ENCODE peak calls at places on chromosomes 13 and 19, in nine cellular contexts. One of them, this sample, is unnamed. For H3K27me3 and H3K9me3, the result is how much of the 10 kb centered on the place peaks cover.

GRCh38 chr19:40716031-40716654 is 543 bp downstream of the COQ8B start:
- DNase-seq in thoracic aorta: peak
- DNase-seq in lower lobe of right lung: no peak
- DNase-seq in CD8-positive, alpha-beta memory T cell: peak
- DNase-seq in psoas muscle: no peak
- DNase-seq in CD8-positive, alpha-beta T cell: peak
- DNase-seq in astrocyte: no peak
- DNase-seq in endothelial cell of umbilical vein: peak
- DNase-seq in gastrocnemius medialis: no peak
- DNase-seq in this sample: peak

GRCh38 chr13:34696296-34696695 is 245.8 kb upstream of the NBEA start:
- DNase-seq in astrocyte: no peak
- DNase-seq in CD8-positive, alpha-beta memory T cell: no peak
- DNase-seq in psoas muscle: no peak
- DNase-seq in gastrocnemius medialis: no peak
- DNase-seq in lower lobe of right lung: no peak
- DNase-seq in endothelial cell of umbilical vein: no peak
- DNase-seq in CD8-positive, alpha-beta T cell: no peak
- DNase-seq in thoracic aorta: no peak
- DNase-seq in this sample: no peak

GRCh38 chr19:4988770-4989251 is 19.9 kb downstream of the KDM4B start:
- DNase-seq in thoracic aorta: peak
- DNase-seq in CD8-positive, alpha-beta memory T cell: no peak
- DNase-seq in gastrocnemius medialis: no peak
- DNase-seq in psoas muscle: peak
- DNase-seq in endothelial cell of umbilical vein: no peak
- DNase-seq in astrocyte: peak
- DNase-seq in lower lobe of right lung: no peak
- DNase-seq in CD8-positive, alpha-beta T cell: no peak
- DNase-seq in this sample: peak

GRCh38 chr13:65378943-65379519 is 1851.1 kb downstream of the PCDH9 start:
- DNase-seq in thoracic aorta: no peak
- DNase-seq in CD8-positive, alpha-beta T cell: no peak
- DNase-seq in endothelial cell of umbilical vein: peak
- DNase-seq in gastrocnemius medialis: no peak
- DNase-seq in lower lobe of right lung: no peak
- DNase-seq in CD8-positive, alpha-beta memory T cell: no peak
- DNase-seq in astrocyte: peak
- DNase-seq in psoas muscle: no peak
- DNase-seq in this sample: no peak

GRCh38 chr13:105918842-105919741 is 616.4 kb downstream of the EFNB2 start:
- DNase-seq in endothelial cell of umbilical vein: peak
- DNase-seq in gastrocnemius medialis: no peak
- DNase-seq in lower lobe of right lung: no peak
- DNase-seq in astrocyte: peak
- DNase-seq in psoas muscle: no peak
- DNase-seq in thoracic aorta: no peak
- DNase-seq in CD8-positive, alpha-beta T cell: no peak
- DNase-seq in CD8-positive, alpha-beta memory T cell: no peak
- DNase-seq in this sample: peak

GRCh38 chr13:23544668-23545067 is 25.5 kb upstream of the TNFRSF19 start:
- DNase-seq in astrocyte: no peak
- DNase-seq in CD8-positive, alpha-beta T cell: no peak
- DNase-seq in CD8-positive, alpha-beta memory T cell: no peak
- DNase-seq in gastrocnemius medialis: no peak
- DNase-seq in psoas muscle: no peak
- DNase-seq in thoracic aorta: no peak
- DNase-seq in lower lobe of right lung: no peak
- DNase-seq in endothelial cell of umbilical vein: no peak
- DNase-seq in this sample: no peak

GRCh38 chr19:17836530-17836929 is 11.3 kb downstream of the JAK3 start:
- DNase-seq in CD8-positive, alpha-beta T cell: no peak
- DNase-seq in psoas muscle: no peak
- DNase-seq in lower lobe of right lung: no peak
- DNase-seq in CD8-positive, alpha-beta memory T cell: no peak
- DNase-seq in endothelial cell of umbilical vein: no peak
- DNase-seq in gastrocnemius medialis: no peak
- DNase-seq in astrocyte: no peak
- DNase-seq in thoracic aorta: no peak
- DNase-seq in this sample: no peak

GRCh38 chr13:44141213-44141724 is 232.4 kb upstream of the SERP2 start:
- DNase-seq in astrocyte: no peak
- DNase-seq in CD8-positive, alpha-beta T cell: no peak
- DNase-seq in gastrocnemius medialis: no peak
- DNase-seq in lower lobe of right lung: peak
- DNase-seq in endothelial cell of umbilical vein: no peak
- DNase-seq in CD8-positive, alpha-beta memory T cell: no peak
- DNase-seq in thoracic aorta: no peak
- DNase-seq in psoas muscle: no peak
- DNase-seq in this sample: no peak

GRCh38 chr13:109389456-109389855 is 396.9 kb downstream of the IRS2 start:
- DNase-seq in astrocyte: peak
- DNase-seq in thoracic aorta: no peak
- DNase-seq in CD8-positive, alpha-beta T cell: no peak
- DNase-seq in psoas muscle: no peak
- DNase-seq in CD8-positive, alpha-beta memory T cell: no peak
- DNase-seq in gastrocnemius medialis: no peak
- DNase-seq in endothelial cell of umbilical vein: no peak
- DNase-seq in lower lobe of right lung: no peak
- DNase-seq in this sample: no peak

GRCh38 chr13:114145722-114146121 is 13.3 kb upstream of the RASA3 start:
- DNase-seq in psoas muscle: no peak
- DNase-seq in CD8-positive, alpha-beta T cell: no peak
- DNase-seq in thoracic aorta: no peak
- DNase-seq in astrocyte: no peak
- DNase-seq in gastrocnemius medialis: no peak
- DNase-seq in lower lobe of right lung: no peak
- DNase-seq in endothelial cell of umbilical vein: no peak
- DNase-seq in CD8-positive, alpha-beta memory T cell: no peak
- DNase-seq in this sample: no peak

GRCh38 chr19:16436780-16437179 is 35.0 kb downstream of the EPS15L1 start:
- DNase-seq in lower lobe of right lung: no peak
- DNase-seq in endothelial cell of umbilical vein: no peak
- DNase-seq in psoas muscle: no peak
- DNase-seq in CD8-positive, alpha-beta T cell: no peak
- DNase-seq in astrocyte: no peak
- DNase-seq in thoracic aorta: no peak
- DNase-seq in gastrocnemius medialis: no peak
- DNase-seq in CD8-positive, alpha-beta memory T cell: no peak
- DNase-seq in this sample: no peak

GRCh38 chr13:96130818-96131217 is 40.9 kb downstream of the HS6ST3 start:
- DNase-seq in psoas muscle: no peak
- DNase-seq in gastrocnemius medialis: no peak
- DNase-seq in CD8-positive, alpha-beta memory T cell: no peak
- DNase-seq in lower lobe of right lung: no peak
- DNase-seq in CD8-positive, alpha-beta T cell: no peak
- DNase-seq in thoracic aorta: no peak
- DNase-seq in endothelial cell of umbilical vein: no peak
- DNase-seq in astrocyte: no peak
- DNase-seq in this sample: no peak

GRCh38 chr13:32881792-32882175 is 134.4 kb upstream of the KL start:
- DNase-seq in astrocyte: no peak
- DNase-seq in endothelial cell of umbilical vein: no peak
- DNase-seq in gastrocnemius medialis: no peak
- DNase-seq in CD8-positive, alpha-beta T cell: no peak
- DNase-seq in lower lobe of right lung: no peak
- DNase-seq in thoracic aorta: no peak
- DNase-seq in psoas muscle: no peak
- DNase-seq in CD8-positive, alpha-beta memory T cell: no peak
- DNase-seq in this sample: no peak

GRCh38 chr13:105961438-105961837 is 574.0 kb downstream of the EFNB2 start:
- DNase-seq in gastrocnemius medialis: no peak
- DNase-seq in astrocyte: no peak
- DNase-seq in endothelial cell of umbilical vein: peak
- DNase-seq in psoas muscle: no peak
- DNase-seq in CD8-positive, alpha-beta T cell: no peak
- DNase-seq in lower lobe of right lung: no peak
- DNase-seq in thoracic aorta: no peak
- DNase-seq in CD8-positive, alpha-beta memory T cell: no peak
- DNase-seq in this sample: no peak

GRCh38 chr13:39148513-39148961 is 110.3 kb downstream of the NHLRC3 start:
- DNase-seq in psoas muscle: no peak
- DNase-seq in astrocyte: peak
- DNase-seq in thoracic aorta: no peak
- DNase-seq in gastrocnemius medialis: peak
- DNase-seq in CD8-positive, alpha-beta memory T cell: no peak
- DNase-seq in CD8-positive, alpha-beta T cell: no peak
- DNase-seq in endothelial cell of umbilical vein: no peak
- DNase-seq in lower lobe of right lung: no peak
- DNase-seq in this sample: peak

GRCh38 chr13:66675620-66676019 is 554.5 kb downstream of the PCDH9 start:
- DNase-seq in gastrocnemius medialis: no peak
- DNase-seq in lower lobe of right lung: no peak
- DNase-seq in endothelial cell of umbilical vein: no peak
- DNase-seq in astrocyte: peak
- DNase-seq in psoas muscle: no peak
- DNase-seq in thoracic aorta: no peak
- DNase-seq in CD8-positive, alpha-beta T cell: no peak
- DNase-seq in CD8-positive, alpha-beta memory T cell: no peak
- DNase-seq in this sample: no peak

GRCh38 chr19:53880716-53881481 is 1.1 kb upstream of the PRKCG start:
- DNase-seq in gastrocnemius medialis: no peak
- DNase-seq in lower lobe of right lung: no peak
- DNase-seq in psoas muscle: no peak
- DNase-seq in CD8-positive, alpha-beta T cell: no peak
- DNase-seq in endothelial cell of umbilical vein: no peak
- DNase-seq in thoracic aorta: no peak
- DNase-seq in CD8-positive, alpha-beta memory T cell: no peak
- DNase-seq in astrocyte: no peak
- DNase-seq in this sample: no peak

GRCh38 chr19:33545209-33545981 is 23.8 kb upstream of the PEPD start:
- DNase-seq in CD8-positive, alpha-beta T cell: no peak
- DNase-seq in endothelial cell of umbilical vein: no peak
- DNase-seq in thoracic aorta: no peak
- DNase-seq in lower lobe of right lung: no peak
- DNase-seq in CD8-positive, alpha-beta memory T cell: no peak
- DNase-seq in gastrocnemius medialis: no peak
- DNase-seq in astrocyte: no peak
- DNase-seq in psoas muscle: no peak
- DNase-seq in this sample: no peak
- H3K27me3 ChIP-seq in CD8-positive, alpha-beta T cell: under half
- H3K27me3 ChIP-seq in endothelial cell of umbilical vein: under half
- H3K27me3 ChIP-seq in thoracic aorta: under half
- H3K27me3 ChIP-seq in lower lobe of right lung: under half
- H3K27me3 ChIP-seq in CD8-positive, alpha-beta memory T cell: under half
- H3K27me3 ChIP-seq in gastrocnemius medialis: under half
- H3K27me3 ChIP-seq in astrocyte: under half
- H3K27me3 ChIP-seq in psoas muscle: under half
- H3K27me3 ChIP-seq in this sample: under half

DNA sequence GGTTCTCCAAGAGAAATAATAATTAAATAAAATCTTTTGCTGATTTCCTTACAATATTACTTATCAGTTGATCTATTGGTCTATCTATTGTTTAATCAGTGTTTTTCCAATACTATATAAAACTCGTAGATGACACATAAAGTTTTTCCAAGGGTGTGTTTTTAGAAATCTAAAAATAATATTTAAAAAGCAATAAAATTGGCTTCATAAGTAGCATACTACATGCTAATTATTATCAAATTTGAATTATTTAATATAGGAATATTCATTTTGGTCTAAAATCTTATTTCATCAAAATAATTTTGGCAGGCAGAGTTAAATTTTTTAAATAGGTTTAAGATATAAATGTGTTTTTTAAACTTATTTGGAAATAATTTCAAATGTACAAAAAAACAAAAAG is 49.4 kb upstream of the MIR17HG start:
- DNase-seq in endothelial cell of umbilical vein: no peak
- DNase-seq in CD8-positive, alpha-beta T cell: no peak
- DNase-seq in lower lobe of right lung: no peak
- DNase-seq in astrocyte: no peak
- DNase-seq in thoracic aorta: no peak
- DNase-seq in gastrocnemius medialis: no peak
- DNase-seq in psoas muscle: no peak
- DNase-seq in CD8-positive, alpha-beta memory T cell: no peak
- DNase-seq in this sample: no peak
- H3K9me3 ChIP-seq in endothelial cell of umbilical vein: under half
- H3K9me3 ChIP-seq in CD8-positive, alpha-beta T cell: under half
- H3K9me3 ChIP-seq in lower lobe of right lung: under half
- H3K9me3 ChIP-seq in astrocyte: under half
- H3K9me3 ChIP-seq in thoracic aorta: under half
- H3K9me3 ChIP-seq in gastrocnemius medialis: under half
- H3K9me3 ChIP-seq in psoas muscle: under half
- H3K9me3 ChIP-seq in CD8-positive, alpha-beta memory T cell: under half
- H3K9me3 ChIP-seq in this sample: under half

DNA sequence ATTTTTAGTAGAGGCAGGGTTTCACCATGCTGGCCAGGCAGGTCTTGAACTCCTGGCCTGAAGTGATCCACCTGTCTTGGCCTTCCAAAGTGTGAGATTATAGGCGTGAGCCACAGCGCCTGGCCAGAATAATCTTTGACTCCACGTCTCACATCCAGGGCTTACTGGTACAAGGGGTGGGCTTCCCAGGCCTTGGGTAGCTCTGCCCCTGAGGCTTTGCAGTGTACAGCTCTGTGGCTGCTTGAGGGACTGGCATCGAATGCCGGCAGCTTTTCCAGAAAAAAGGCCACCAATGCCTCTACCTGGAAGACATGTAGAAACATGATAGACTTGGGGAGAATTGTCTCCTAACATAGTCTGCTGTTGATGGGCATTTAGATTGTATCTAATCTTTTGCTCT is 57.8 kb downstream of the NDFIP2 start:
- DNase-seq in CD8-positive, alpha-beta T cell: no peak
- DNase-seq in lower lobe of right lung: no peak
- DNase-seq in CD8-positive, alpha-beta memory T cell: no peak
- DNase-seq in psoas muscle: no peak
- DNase-seq in endothelial cell of umbilical vein: no peak
- DNase-seq in astrocyte: no peak
- DNase-seq in gastrocnemius medialis: no peak
- DNase-seq in thoracic aorta: no peak
- DNase-seq in this sample: no peak
- H3K4me3 ChIP-seq in CD8-positive, alpha-beta T cell: no peak
- H3K4me3 ChIP-seq in lower lobe of right lung: no peak
- H3K4me3 ChIP-seq in CD8-positive, alpha-beta memory T cell: no peak
- H3K4me3 ChIP-seq in psoas muscle: no peak
- H3K4me3 ChIP-seq in endothelial cell of umbilical vein: no peak
- H3K4me3 ChIP-seq in astrocyte: no peak
- H3K4me3 ChIP-seq in gastrocnemius medialis: no peak
- H3K4me3 ChIP-seq in thoracic aorta: no peak
- H3K4me3 ChIP-seq in this sample: no peak

DNA sequence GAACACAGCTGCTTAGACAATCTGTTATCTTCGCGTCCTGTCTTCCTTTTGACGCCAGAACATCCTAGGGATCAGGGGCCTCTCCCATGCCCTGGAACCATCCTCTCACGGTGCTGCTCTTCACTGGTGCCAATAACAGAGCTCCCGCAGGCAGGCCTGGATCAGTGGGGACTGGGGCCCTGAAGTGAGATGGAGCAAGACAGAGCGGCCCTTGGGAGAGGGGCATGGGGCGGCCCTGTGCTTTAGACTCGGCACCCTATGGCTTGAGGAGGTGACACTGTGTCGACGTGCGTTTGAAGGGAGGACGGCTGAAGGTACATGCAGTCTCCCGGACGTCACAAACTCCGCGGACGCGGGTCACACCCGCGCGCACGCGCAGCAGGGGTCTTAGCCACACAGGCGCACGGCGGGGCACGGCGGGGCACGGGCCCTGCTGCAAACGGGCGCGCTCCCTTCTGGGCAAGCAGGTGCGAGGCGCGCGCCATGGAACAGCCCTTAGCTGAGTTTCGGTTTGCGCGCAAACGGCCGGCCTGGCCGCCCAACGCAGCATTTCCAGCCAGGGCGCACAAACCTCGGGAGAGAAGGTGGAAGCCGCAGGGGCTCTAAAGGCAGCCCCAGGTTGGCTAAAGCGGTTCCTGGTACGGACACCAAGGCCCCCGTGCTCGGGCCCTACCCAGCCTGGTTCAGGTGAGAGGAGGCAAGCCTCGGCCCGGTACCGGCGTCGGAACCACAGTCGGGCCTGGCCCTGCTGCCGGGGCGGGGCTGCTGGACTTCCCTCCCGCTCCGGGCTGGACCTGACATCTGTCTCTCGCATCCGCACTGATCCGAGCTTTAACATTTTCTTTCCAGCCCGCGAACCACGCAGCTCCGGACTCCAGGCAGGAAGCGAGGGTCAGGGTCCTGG is 16.5 kb upstream of the RNF17 start:
- DNase-seq in psoas muscle: no peak
- DNase-seq in lower lobe of right lung: no peak
- DNase-seq in thoracic aorta: no peak
- DNase-seq in CD8-positive, alpha-beta T cell: no peak
- DNase-seq in CD8-positive, alpha-beta memory T cell: no peak
- DNase-seq in endothelial cell of umbilical vein: peak
- DNase-seq in gastrocnemius medialis: no peak
- DNase-seq in astrocyte: peak
- DNase-seq in this sample: peak
- H3K27me3 ChIP-seq in psoas muscle: half or more
- H3K27me3 ChIP-seq in lower lobe of right lung: half or more
- H3K27me3 ChIP-seq in thoracic aorta: under half
- H3K27me3 ChIP-seq in CD8-positive, alpha-beta T cell: under half
- H3K27me3 ChIP-seq in CD8-positive, alpha-beta memory T cell: under half
- H3K27me3 ChIP-seq in endothelial cell of umbilical vein: under half
- H3K27me3 ChIP-seq in gastrocnemius medialis: under half
- H3K27me3 ChIP-seq in astrocyte: under half
- H3K27me3 ChIP-seq in this sample: under half